ENCODE peak calls at places on chromosome 9, in eight cellular contexts. One of them, this sample, is unnamed.

GRCh38 chr9:106860731-106861584 is 2.0 kb upstream of the ZNF462 start:
- DNase-seq in fibroblast of lung: peak; percentile 47
- DNase-seq in neuronal stem cell: peak; percentile 61
- DNase-seq in spleen: no peak
- DNase-seq in ovary: peak; percentile 66
- DNase-seq in K562: no peak
- DNase-seq in naive thymus-derived CD4-positive, alpha-beta T cell: no peak
- DNase-seq in esophagus muscularis mucosa: no peak
- DNase-seq in this sample: peak; percentile 32

GRCh38 chr9:98144076-98144475 is 25.1 kb upstream of the TRIM14 start:
- DNase-seq in esophagus muscularis mucosa: no peak
- DNase-seq in ovary: no peak
- DNase-seq in K562: no peak
- DNase-seq in spleen: no peak
- DNase-seq in fibroblast of lung: no peak
- DNase-seq in neuronal stem cell: no peak
- DNase-seq in naive thymus-derived CD4-positive, alpha-beta T cell: no peak
- DNase-seq in this sample: no peak

GRCh38 chr9:37511006-37511714 is 25.4 kb downstream of the POLR1E start:
- DNase-seq in K562: peak; percentile 72
- DNase-seq in neuronal stem cell: no peak
- DNase-seq in spleen: no peak
- DNase-seq in ovary: no peak
- DNase-seq in naive thymus-derived CD4-positive, alpha-beta T cell: no peak
- DNase-seq in fibroblast of lung: no peak
- DNase-seq in esophagus muscularis mucosa: no peak
- DNase-seq in this sample: no peak

GRCh38 chr9:137296214-137297059 is 5.6 kb downstream of the NRARP start:
- DNase-seq in naive thymus-derived CD4-positive, alpha-beta T cell: no peak
- DNase-seq in K562: no peak
- DNase-seq in spleen: no peak
- DNase-seq in ovary: peak; percentile 56
- DNase-seq in fibroblast of lung: peak; percentile 38
- DNase-seq in neuronal stem cell: no peak
- DNase-seq in esophagus muscularis mucosa: no peak
- DNase-seq in this sample: peak; percentile 93

GRCh38 chr9:120655005-120655622 is 59.2 kb downstream of the MEGF9 start:
- DNase-seq in neuronal stem cell: no peak
- DNase-seq in spleen: no peak
- DNase-seq in fibroblast of lung: peak; percentile 62
- DNase-seq in ovary: no peak
- DNase-seq in K562: no peak
- DNase-seq in naive thymus-derived CD4-positive, alpha-beta T cell: no peak
- DNase-seq in esophagus muscularis mucosa: no peak
- DNase-seq in this sample: no peak

GRCh38 chr9:33230756-33231691 is 8.9 kb upstream of the SPINK4 start:
- DNase-seq in esophagus muscularis mucosa: no peak
- DNase-seq in spleen: no peak
- DNase-seq in neuronal stem cell: no peak
- DNase-seq in naive thymus-derived CD4-positive, alpha-beta T cell: no peak
- DNase-seq in ovary: no peak
- DNase-seq in fibroblast of lung: peak; percentile 36
- DNase-seq in K562: no peak
- DNase-seq in this sample: no peak

GRCh38 chr9:87040410-87041009 is 93.2 kb upstream of the GAS1 start:
- DNase-seq in ovary: no peak
- DNase-seq in fibroblast of lung: no peak
- DNase-seq in neuronal stem cell: no peak
- DNase-seq in esophagus muscularis mucosa: no peak
- DNase-seq in K562: no peak
- DNase-seq in naive thymus-derived CD4-positive, alpha-beta T cell: no peak
- DNase-seq in spleen: no peak
- DNase-seq in this sample: no peak

GRCh38 chr9:134662143-134662876 is 20.7 kb downstream of the COL5A1 start:
- DNase-seq in esophagus muscularis mucosa: no peak
- DNase-seq in K562: no peak
- DNase-seq in fibroblast of lung: peak; percentile 91
- DNase-seq in neuronal stem cell: no peak
- DNase-seq in spleen: peak; percentile 59
- DNase-seq in naive thymus-derived CD4-positive, alpha-beta T cell: no peak
- DNase-seq in ovary: peak; percentile 65
- DNase-seq in this sample: peak; percentile 68

GRCh38 chr9:13990336-13990735 is 323.6 kb downstream of the NFIB start:
- DNase-seq in spleen: no peak
- DNase-seq in K562: no peak
- DNase-seq in neuronal stem cell: no peak
- DNase-seq in ovary: no peak
- DNase-seq in esophagus muscularis mucosa: no peak
- DNase-seq in naive thymus-derived CD4-positive, alpha-beta T cell: no peak
- DNase-seq in fibroblast of lung: no peak
- DNase-seq in this sample: no peak

GRCh38 chr9:74742792-74743389 is 144.8 kb downstream of the TRPM6 start:
- DNase-seq in esophagus muscularis mucosa: no peak
- DNase-seq in neuronal stem cell: peak; percentile 38
- DNase-seq in naive thymus-derived CD4-positive, alpha-beta T cell: no peak
- DNase-seq in ovary: no peak
- DNase-seq in K562: peak; percentile 8
- DNase-seq in fibroblast of lung: peak; percentile 20
- DNase-seq in spleen: no peak
- DNase-seq in this sample: no peak

GRCh38 chr9:34653610-34654072 is 1.7 kb downstream of the IL11RA start:
- DNase-seq in spleen: no peak
- DNase-seq in ovary: peak; percentile 76
- DNase-seq in esophagus muscularis mucosa: no peak
- DNase-seq in K562: peak; percentile 39
- DNase-seq in neuronal stem cell: no peak
- DNase-seq in fibroblast of lung: no peak
- DNase-seq in naive thymus-derived CD4-positive, alpha-beta T cell: no peak
- DNase-seq in this sample: no peak

GRCh38 chr9:16575878-16576245 is 294.6 kb downstream of the BNC2 start:
- DNase-seq in naive thymus-derived CD4-positive, alpha-beta T cell: no peak
- DNase-seq in esophagus muscularis mucosa: no peak
- DNase-seq in neuronal stem cell: no peak
- DNase-seq in fibroblast of lung: no peak
- DNase-seq in ovary: no peak
- DNase-seq in spleen: no peak
- DNase-seq in K562: no peak
- DNase-seq in this sample: no peak

GRCh38 chr9:124770359-124771020 is 621 bp downstream of the NR6A1 start:
- DNase-seq in neuronal stem cell: no peak
- DNase-seq in K562: peak; percentile 77
- DNase-seq in ovary: peak; percentile 61
- DNase-seq in fibroblast of lung: no peak
- DNase-seq in esophagus muscularis mucosa: no peak
- DNase-seq in naive thymus-derived CD4-positive, alpha-beta T cell: no peak
- DNase-seq in spleen: no peak
- DNase-seq in this sample: no peak

GRCh38 chr9:33263936-33264472 is 504 bp downstream of the BAG1 start:
- DNase-seq in naive thymus-derived CD4-positive, alpha-beta T cell: peak; percentile 2
- DNase-seq in fibroblast of lung: no peak
- DNase-seq in esophagus muscularis mucosa: no peak
- DNase-seq in ovary: no peak
- DNase-seq in spleen: peak; percentile 94
- DNase-seq in K562: no peak
- DNase-seq in neuronal stem cell: no peak
- DNase-seq in this sample: peak; percentile 54

GRCh38 chr9:88478236-88478635 is 56.7 kb upstream of the NXNL2 start:
- DNase-seq in K562: no peak
- DNase-seq in neuronal stem cell: no peak
- DNase-seq in fibroblast of lung: peak; percentile 67
- DNase-seq in esophagus muscularis mucosa: no peak
- DNase-seq in naive thymus-derived CD4-positive, alpha-beta T cell: no peak
- DNase-seq in ovary: no peak
- DNase-seq in spleen: no peak
- DNase-seq in this sample: no peak

GRCh38 chr9:133731876-133732321 is 6.3 kb downstream of the SARDH start:
- DNase-seq in fibroblast of lung: peak; percentile 28
- DNase-seq in neuronal stem cell: peak; percentile 43
- DNase-seq in K562: peak; percentile 61
- DNase-seq in ovary: peak; percentile 31
- DNase-seq in naive thymus-derived CD4-positive, alpha-beta T cell: no peak
- DNase-seq in spleen: no peak
- DNase-seq in esophagus muscularis mucosa: no peak
- DNase-seq in this sample: no peak

GRCh38 chr9:129656795-129657390 is 8.6 kb upstream of the PRRX2 start:
- DNase-seq in K562: no peak
- DNase-seq in spleen: no peak
- DNase-seq in fibroblast of lung: peak; percentile 65
- DNase-seq in naive thymus-derived CD4-positive, alpha-beta T cell: no peak
- DNase-seq in neuronal stem cell: no peak
- DNase-seq in ovary: no peak
- DNase-seq in esophagus muscularis mucosa: no peak
- DNase-seq in this sample: no peak

GRCh38 chr9:129665814-129666511 is 516 bp downstream of the PRRX2 start:
- DNase-seq in K562: no peak
- DNase-seq in spleen: no peak
- DNase-seq in ovary: no peak
- DNase-seq in fibroblast of lung: no peak
- DNase-seq in neuronal stem cell: no peak
- DNase-seq in naive thymus-derived CD4-positive, alpha-beta T cell: no peak
- DNase-seq in esophagus muscularis mucosa: no peak
- DNase-seq in this sample: no peak

GRCh38 chr9:129665008-129665771 is at the start of gene PRRX2:
- DNase-seq in neuronal stem cell: peak; percentile 55
- DNase-seq in K562: peak; percentile 69
- DNase-seq in naive thymus-derived CD4-positive, alpha-beta T cell: no peak
- DNase-seq in fibroblast of lung: peak; percentile 63
- DNase-seq in ovary: no peak
- DNase-seq in esophagus muscularis mucosa: no peak
- DNase-seq in spleen: no peak
- DNase-seq in this sample: peak; percentile 44

GRCh38 chr9:129664664-129665007 is 811 bp upstream of the PRRX2 start:
- DNase-seq in spleen: no peak
- DNase-seq in K562: no peak
- DNase-seq in neuronal stem cell: no peak
- DNase-seq in ovary: no peak
- DNase-seq in esophagus muscularis mucosa: no peak
- DNase-seq in naive thymus-derived CD4-positive, alpha-beta T cell: no peak
- DNase-seq in fibroblast of lung: no peak
- DNase-seq in this sample: no peak

GRCh38 chr9:129661029-129661428 is 4.4 kb upstream of the PRRX2 start:
- DNase-seq in esophagus muscularis mucosa: no peak
- DNase-seq in neuronal stem cell: no peak
- DNase-seq in fibroblast of lung: no peak
- DNase-seq in K562: no peak
- DNase-seq in ovary: no peak
- DNase-seq in spleen: no peak
- DNase-seq in naive thymus-derived CD4-positive, alpha-beta T cell: no peak
- DNase-seq in this sample: no peak
- H3K27ac ChIP-seq in esophagus muscularis mucosa: no peak overlapping the region
- H3K27ac ChIP-seq in neuronal stem cell: no peak overlapping the region
- H3K27ac ChIP-seq in fibroblast of lung: no peak overlapping the region
- H3K27ac ChIP-seq in K562: no peak overlapping the region
- H3K27ac ChIP-seq in ovary: no peak overlapping the region
- H3K27ac ChIP-seq in spleen: no peak overlapping the region
- H3K27ac ChIP-seq in naive thymus-derived CD4-positive, alpha-beta T cell: no peak overlapping the region
- H3K27ac ChIP-seq in this sample: no peak overlapping the region

DNA sequence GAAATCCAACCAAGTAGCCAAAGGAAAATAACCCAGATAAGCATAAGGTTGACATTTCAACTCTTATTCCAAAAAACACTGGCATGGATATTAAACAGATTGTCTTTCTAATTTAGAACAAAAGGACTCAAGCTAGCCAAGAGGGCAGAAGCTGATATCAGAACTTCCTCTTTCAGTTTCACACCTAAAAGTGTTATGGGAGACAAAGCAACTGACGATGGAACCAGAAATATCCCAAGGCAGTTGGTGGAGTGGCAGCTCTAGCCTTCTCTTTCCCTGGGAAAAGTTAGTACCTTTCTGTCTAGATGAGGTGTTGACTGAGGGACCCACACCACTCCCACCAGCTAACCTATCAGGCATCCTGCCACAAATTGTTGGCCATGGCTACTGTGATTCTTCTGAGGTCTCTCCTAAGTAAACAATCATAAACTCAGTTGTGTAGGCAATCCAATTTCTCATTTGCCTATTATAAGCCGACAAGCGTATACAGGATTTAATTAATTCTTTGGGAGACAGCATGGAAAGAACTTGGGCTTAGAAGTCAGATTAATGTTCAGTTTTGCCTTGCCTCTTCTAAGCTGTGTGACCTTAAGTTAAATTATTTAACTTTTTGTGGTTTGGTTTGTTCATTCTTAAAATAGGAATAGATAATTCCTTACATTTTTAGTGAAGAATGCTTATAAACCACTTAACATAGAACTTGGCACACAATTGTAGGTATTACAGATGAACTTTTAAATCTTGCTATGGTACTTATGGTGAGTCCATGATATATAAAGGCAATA is 110.9 kb upstream of the ADAMTSL1 start:
- DNase-seq in neuronal stem cell: no peak
- DNase-seq in fibroblast of lung: peak; percentile 93
- DNase-seq in esophagus muscularis mucosa: no peak
- DNase-seq in naive thymus-derived CD4-positive, alpha-beta T cell: no peak
- DNase-seq in spleen: no peak
- DNase-seq in K562: no peak
- DNase-seq in ovary: no peak
- DNase-seq in this sample: peak; percentile 41
- H3K27ac ChIP-seq in neuronal stem cell: no peak overlapping the region
- H3K27ac ChIP-seq in fibroblast of lung: no peak overlapping the region
- H3K27ac ChIP-seq in esophagus muscularis mucosa: peak overlapping the region; percentile 54
- H3K27ac ChIP-seq in naive thymus-derived CD4-positive, alpha-beta T cell: no peak overlapping the region
- H3K27ac ChIP-seq in spleen: no peak overlapping the region
- H3K27ac ChIP-seq in K562: no peak overlapping the region
- H3K27ac ChIP-seq in ovary: no peak overlapping the region
- H3K27ac ChIP-seq in this sample: peak overlapping the region; percentile 49

DNA sequence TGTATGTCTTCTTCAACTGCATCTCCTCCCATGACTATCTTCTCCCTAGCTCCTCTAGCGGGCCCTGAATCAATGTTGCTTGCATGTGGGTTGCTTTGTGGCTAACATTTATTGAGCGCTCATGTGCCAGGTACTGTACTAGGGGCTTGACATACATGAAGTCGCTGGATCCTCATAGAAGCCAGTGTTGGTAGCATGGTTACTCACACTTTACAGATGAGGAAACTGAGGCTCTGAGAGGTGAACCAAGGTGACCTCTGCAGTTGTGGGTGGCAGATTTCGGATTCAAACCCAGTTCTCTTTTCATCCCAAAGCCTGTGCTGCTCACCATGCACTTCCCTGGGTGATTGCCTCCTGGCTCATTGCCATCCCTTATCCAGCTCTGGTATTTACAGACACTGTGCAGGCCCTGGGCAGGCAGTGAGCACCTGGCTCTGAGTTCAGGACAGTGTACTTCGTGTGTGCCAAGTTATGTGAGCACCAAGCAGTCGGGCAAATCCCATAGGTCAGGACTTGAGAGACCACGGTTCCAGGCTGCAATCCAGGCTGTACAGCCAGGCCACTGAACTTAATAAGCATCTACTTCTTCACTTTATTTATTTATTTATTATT is 1.3 kb downstream of the LRSAM1 start:
- DNase-seq in fibroblast of lung: peak; percentile 45
- DNase-seq in K562: no peak
- DNase-seq in naive thymus-derived CD4-positive, alpha-beta T cell: no peak
- DNase-seq in spleen: no peak
- DNase-seq in ovary: no peak
- DNase-seq in esophagus muscularis mucosa: no peak
- DNase-seq in neuronal stem cell: no peak
- DNase-seq in this sample: peak; percentile 86
- H3K27ac ChIP-seq in fibroblast of lung: no peak overlapping the region
- H3K27ac ChIP-seq in K562: no peak overlapping the region
- H3K27ac ChIP-seq in naive thymus-derived CD4-positive, alpha-beta T cell: no peak overlapping the region
- H3K27ac ChIP-seq in spleen: peak overlapping the region; percentile 95
- H3K27ac ChIP-seq in ovary: no peak overlapping the region
- H3K27ac ChIP-seq in esophagus muscularis mucosa: peak overlapping the region; percentile 96
- H3K27ac ChIP-seq in neuronal stem cell: no peak overlapping the region
- H3K27ac ChIP-seq in this sample: peak overlapping the region; percentile 96

GRCh38 chr9:131423171-131423581 is 29.3 kb downstream of the PRRC2B start:
- DNase-seq in K562: no peak
- DNase-seq in ovary: peak; percentile 74
- DNase-seq in naive thymus-derived CD4-positive, alpha-beta T cell: no peak
- DNase-seq in esophagus muscularis mucosa: no peak
- DNase-seq in neuronal stem cell: no peak
- DNase-seq in fibroblast of lung: peak; percentile 96
- DNase-seq in spleen: peak; percentile 64
- DNase-seq in this sample: peak; percentile 61
- H3K27ac ChIP-seq in K562: no peak overlapping the region
- H3K27ac ChIP-seq in ovary: no peak overlapping the region
- H3K27ac ChIP-seq in naive thymus-derived CD4-positive, alpha-beta T cell: no peak overlapping the region
- H3K27ac ChIP-seq in esophagus muscularis mucosa: peak overlapping the region; percentile 83
- H3K27ac ChIP-seq in neuronal stem cell: no peak overlapping the region
- H3K27ac ChIP-seq in fibroblast of lung: peak overlapping the region; percentile 65
- H3K27ac ChIP-seq in spleen: peak overlapping the region; percentile 70
- H3K27ac ChIP-seq in this sample: peak overlapping the region; percentile 75